ENCODE peak calls at places on chromosomes 2 and 18, in nine cellular contexts. U is omental fat pad, E is thoracic aorta, T is cardiac fibroblast, C is Calu3, O is sigmoid colon, J is HepG2, S is A673, N is psoas muscle. L is an unnamed sample.

GRCh38 chr18:12049983-12050811 is 43.4 kb upstream of the ANKRD62 start:
- DNase-seq in S (no peak), T (no peak), O (no peak), C (no peak), N (no peak), U (no peak), E (no peak), J (no peak), L (no peak)

GRCh38 chr2:175342085-175342484 is 160.6 kb upstream of the ATP5MC3 start:
- DNase-seq in C (no peak), J (no peak), S (no peak), U (no peak), E (no peak), O (no peak), T (no peak), N (no peak), L (no peak)

GRCh38 chr2:132593171-132593570 is 76.8 kb downstream of the LYPD1 start:
- DNase-seq in T (no peak), O (no peak), C (peak), N (no peak), U (no peak), S (peak), J (no peak), E (no peak), L (peak)

GRCh38 chr2:120432976-120433815 is 87.3 kb downstream of the INHBB start:
- DNase-seq in S (no peak), U (no peak), C (no peak), T (no peak), O (peak), N (no peak), E (no peak), J (no peak), L (no peak)

GRCh38 chr2:66587216-66587615 is 152.3 kb downstream of the MEIS1 start:
- DNase-seq in T (no peak), C (peak), E (no peak), J (peak), U (no peak), N (peak), O (no peak), S (peak), L (no peak)

GRCh38 chr18:31658670-31659573 is 25.5 kb downstream of the B4GALT6 start:
- DNase-seq in J (no peak), T (no peak), N (no peak), U (no peak), O (no peak), S (peak), C (no peak), E (no peak), L (no peak)

GRCh38 chr18:21163647-21164625 is 52.3 kb upstream of the ROCK1 start:
- DNase-seq in C (no peak), O (no peak), N (no peak), J (no peak), S (peak), E (no peak), U (no peak), T (peak), L (peak)

GRCh38 chr2:196318517-196319377 is 147.4 kb upstream of the STK17B start:
- DNase-seq in N (no peak), E (no peak), O (no peak), J (no peak), C (no peak), S (no peak), T (no peak), U (no peak), L (no peak)

GRCh38 chr2:45505138-45505537 is 105.9 kb downstream of the SRBD1 start:
- DNase-seq in T (no peak), S (no peak), J (no peak), C (no peak), N (no peak), O (no peak), U (no peak), E (no peak), L (no peak)

GRCh38 chr2:42567806-42568429 is 514 bp upstream of the MTA3 start:
- DNase-seq in T (peak), E (no peak), C (peak), J (peak), O (peak), U (no peak), N (peak), S (peak), L (no peak)

GRCh38 chr18:75783816-75784215 is 356.3 kb upstream of the SMIM21 start:
- DNase-seq in N (no peak), J (no peak), T (no peak), C (no peak), S (no peak), U (no peak), O (no peak), E (no peak), L (no peak)

GRCh38 chr2:1988049-1988448 is 243.7 kb upstream of the PXDN start:
- DNase-seq in O (no peak), S (no peak), C (no peak), N (no peak), J (no peak), U (no peak), T (no peak), E (no peak), L (no peak)

GRCh38 chr2:45330617-45331016 is 280.4 kb downstream of the SRBD1 start:
- DNase-seq in C (no peak), E (no peak), O (no peak), U (no peak), N (no peak), S (no peak), J (peak), T (peak), L (peak)

GRCh38 chr2:175282300-175282699 is 100.8 kb upstream of the ATP5MC3 start:
- DNase-seq in U (no peak), T (peak), O (no peak), E (no peak), J (peak), S (peak), C (no peak), N (no peak), L (peak)

GRCh38 chr2:84338069-84338468 is 121.0 kb downstream of the SUCLG1 start:
- DNase-seq in O (no peak), S (no peak), N (no peak), C (no peak), E (no peak), T (no peak), J (no peak), U (no peak), L (no peak)

GRCh38 chr2:101983486-101983885 is 8.3 kb upstream of the IL1R2 start:
- DNase-seq in N (no peak), E (no peak), J (no peak), O (no peak), T (peak), C (no peak), S (peak), U (no peak), L (peak)

GRCh38 chr18:24402209-24402785 is 4.7 kb upstream of the OSBPL1A start:
- DNase-seq in O (no peak), U (no peak), E (no peak), T (no peak), N (no peak), S (no peak), C (no peak), J (no peak), L (no peak)

GRCh38 chr2:200000444-200001163 is 45.2 kb downstream of the MAIP1 start:
- DNase-seq in T (no peak), N (no peak), O (no peak), C (no peak), U (no peak), J (no peak), S (no peak), E (no peak), L (no peak)

GRCh38 chr18:22983175-22983574 is 50.0 kb downstream of the RBBP8 start:
- DNase-seq in O (no peak), U (no peak), N (no peak), J (peak), E (no peak), S (peak), T (peak), C (no peak), L (no peak)

GRCh38 chr2:19982268-19982667 is 7.6 kb downstream of the WDR35 start:
- DNase-seq in C (no peak), U (no peak), J (peak), S (no peak), O (no peak), N (no peak), T (peak), E (no peak), L (no peak)

GRCh38 chr2:24754985-24755690 is 38.1 kb downstream of the PTRHD1 start:
- DNase-seq in O (no peak), C (no peak), S (no peak), T (no peak), U (no peak), N (no peak), J (peak), E (no peak), L (peak)

GRCh38 chr2:65367517-65367916 is 64.9 kb downstream of the SPRED2 start:
- DNase-seq in C (no peak), T (peak), U (no peak), J (no peak), S (peak), E (no peak), O (peak), N (no peak), L (peak)

GRCh38 chr2:26521054-26521912 is 43.4 kb upstream of the OTOF start:
- DNase-seq in N (no peak), U (no peak), C (peak), O (peak), T (peak), J (peak), S (peak), E (no peak), L (no peak)
- TF ChIP-seq CTCF in N (no peak), U (no peak), C (peak), O (no peak), T (peak), J (peak), S (peak), E (no peak), L (peak)

DNA sequence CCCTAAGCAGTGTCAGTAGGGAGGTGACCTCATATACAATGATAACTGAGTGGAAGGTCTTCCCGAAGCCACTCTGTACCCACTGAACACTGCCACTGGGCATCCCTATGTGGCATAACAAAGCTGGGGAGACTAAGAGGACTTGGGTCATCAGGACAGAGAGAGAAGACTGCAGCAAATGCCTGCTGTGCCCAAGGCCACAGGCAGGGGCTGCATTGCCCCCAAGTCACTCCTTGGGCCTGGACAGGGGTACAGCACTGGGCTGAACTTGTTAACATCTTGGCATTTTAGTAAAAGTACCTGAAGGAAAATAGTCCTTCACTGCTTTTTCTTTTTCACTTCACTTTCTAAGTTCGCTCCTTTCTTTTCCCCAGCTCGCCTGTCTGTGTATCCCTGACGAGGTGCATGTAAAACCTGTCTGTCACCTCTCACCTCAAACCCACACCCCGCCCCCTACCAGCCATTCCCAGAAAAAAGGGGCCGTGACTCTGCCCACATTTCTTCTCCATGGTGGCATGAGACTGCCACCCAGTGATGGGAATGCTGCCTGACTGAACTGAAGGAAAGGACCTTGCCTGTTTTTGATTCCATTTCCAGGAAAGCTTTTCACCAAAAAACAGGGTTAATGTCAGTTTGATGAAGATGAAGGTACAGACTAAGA is 62.9 kb downstream of the MTHFD2 start:
- DNase-seq in U (no peak), T (peak), N (no peak), O (no peak), J (peak), C (peak), E (no peak), S (peak), L (no peak)
- TF ChIP-seq CTCF in U (no peak), T (peak), N (peak), O (no peak), J (peak), C (peak), E (peak), S (peak), L (peak)

GRCh38 chr2:55175254-55176093 is 56.6 kb downstream of the CLHC1 start:
- DNase-seq in O (no peak), J (peak), T (peak), N (no peak), E (no peak), S (peak), C (peak), U (no peak), L (peak)
- TF ChIP-seq CTCF in O (peak), J (peak), T (peak), N (peak), E (peak), S (peak), C (peak), U (no peak), L (peak)

GRCh38 chr18:46518438-46518837 is 138.6 kb downstream of the LOXHD1 start:
- DNase-seq in J (peak), E (no peak), C (peak), N (peak), T (no peak), O (no peak), U (no peak), S (no peak), L (no peak)
- TF ChIP-seq CTCF in J (peak), E (peak), C (no peak), N (peak), T (no peak), O (no peak), U (no peak), S (no peak), L (peak)

GRCh38 chr2:69700381-69700780 is 41.6 kb upstream of the ANXA4 start:
- DNase-seq in J (no peak), T (no peak), S (no peak), O (no peak), U (no peak), N (no peak), E (no peak), C (no peak), L (no peak)
- TF ChIP-seq CTCF in J (no peak), T (no peak), S (no peak), O (no peak), U (no peak), N (no peak), E (no peak), C (no peak), L (no peak)

GRCh38 chr2:34907812-34908211 is 1308.7 kb upstream of the FAM98A start:
- DNase-seq in O (no peak), E (no peak), U (no peak), T (no peak), J (no peak), N (no peak), S (no peak), C (no peak), L (no peak)
- TF ChIP-seq CTCF in O (no peak), E (no peak), U (no peak), T (no peak), J (no peak), N (no peak), S (peak), C (no peak), L (peak)

DNA sequence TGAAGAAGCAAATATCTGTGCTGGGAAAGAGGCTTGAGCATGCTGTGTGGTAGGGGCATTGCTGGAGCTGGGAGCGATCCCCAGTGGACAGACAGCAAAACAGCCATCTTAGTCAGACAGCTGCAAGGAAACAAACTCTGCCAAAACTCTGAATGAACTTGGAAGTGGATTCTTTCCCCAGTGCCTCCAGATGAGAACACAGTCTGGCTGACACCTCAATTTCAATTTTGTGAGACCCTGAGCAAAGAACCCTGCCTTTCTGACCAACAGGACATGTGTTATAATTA is 23.2 kb upstream of the FAP start:
- DNase-seq in T (peak), U (no peak), J (no peak), E (no peak), N (peak), C (no peak), O (no peak), S (no peak), L (no peak)
- TF ChIP-seq CTCF in T (peak), U (no peak), J (no peak), E (no peak), N (no peak), C (no peak), O (no peak), S (no peak), L (no peak)

DNA sequence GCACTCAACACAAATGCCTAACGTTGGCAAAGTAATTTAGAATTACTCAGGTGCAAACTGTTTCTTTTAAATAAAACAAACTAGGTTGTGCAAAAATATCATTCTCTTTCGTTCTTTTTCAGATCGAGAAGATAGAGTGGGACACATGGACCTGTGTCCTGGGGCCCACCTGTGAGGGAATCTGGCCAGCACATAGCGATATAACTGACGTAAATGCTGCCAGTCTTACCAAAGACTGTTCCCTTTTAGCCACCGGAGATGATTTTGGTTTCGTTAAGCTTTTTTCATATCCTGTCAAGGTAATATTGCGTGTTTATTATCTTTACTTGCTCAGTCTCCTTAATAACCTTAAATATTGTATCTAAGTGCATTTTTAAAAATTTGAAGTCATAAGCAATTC is 133.6 kb downstream of the RTN4 start:
- DNase-seq in S (no peak), T (no peak), J (no peak), C (no peak), E (no peak), U (no peak), N (no peak), O (no peak), L (no peak)
- TF ChIP-seq CTCF in S (no peak), T (no peak), J (no peak), C (no peak), E (no peak), U (no peak), N (no peak), O (no peak), L (no peak)

L was measured in foreskin keratinocyte.